ENCODE peak calls at places on chromosome 18, in six cellular contexts. One of them, this sample, is unnamed.
A peak's percentile ranks its signal among the peaks of the same experiment; 100 is the strongest.

GRCh38 chr18:23363865-23364570 is 89.1 kb upstream of the RIOK3 start:
- DNase-seq in HTR-8/SVneo: no peak
- DNase-seq in cardiac fibroblast: no peak
- DNase-seq in RPMI8226: no peak
- DNase-seq in choroid plexus epithelial cell: no peak
- DNase-seq in GM23338: no peak
- DNase-seq in this sample: no peak

GRCh38 chr18:44582432-44582831 is 98.3 kb upstream of the SETBP1 start:
- DNase-seq in HTR-8/SVneo: no peak
- DNase-seq in cardiac fibroblast: no peak
- DNase-seq in RPMI8226: no peak
- DNase-seq in choroid plexus epithelial cell: no peak
- DNase-seq in GM23338: no peak
- DNase-seq in this sample: no peak

GRCh38 chr18:1047406-1047805 is 142.7 kb downstream of the ADCYAP1 start:
- DNase-seq in HTR-8/SVneo: peak; percentile 24
- DNase-seq in cardiac fibroblast: peak; percentile 22
- DNase-seq in RPMI8226: no peak
- DNase-seq in choroid plexus epithelial cell: no peak
- DNase-seq in GM23338: no peak
- DNase-seq in this sample: no peak

GRCh38 chr18:72107647-72108046 is 436.5 kb downstream of the CBLN2 start:
- DNase-seq in HTR-8/SVneo: no peak
- DNase-seq in cardiac fibroblast: no peak
- DNase-seq in RPMI8226: no peak
- DNase-seq in choroid plexus epithelial cell: peak; percentile 65
- DNase-seq in GM23338: peak; percentile 46
- DNase-seq in this sample: peak; percentile 21

GRCh38 chr18:55280515-55280914 is 307.5 kb downstream of the TCF4 start:
- DNase-seq in HTR-8/SVneo: no peak
- DNase-seq in cardiac fibroblast: no peak
- DNase-seq in RPMI8226: peak; percentile 77
- DNase-seq in choroid plexus epithelial cell: peak; percentile 42
- DNase-seq in GM23338: no peak
- DNase-seq in this sample: no peak

GRCh38 chr18:57002627-57003026 is 144.3 kb upstream of the BOD1L2 start:
- DNase-seq in HTR-8/SVneo: no peak
- DNase-seq in cardiac fibroblast: no peak
- DNase-seq in RPMI8226: no peak
- DNase-seq in choroid plexus epithelial cell: peak; percentile 23
- DNase-seq in GM23338: no peak
- DNase-seq in this sample: no peak

GRCh38 chr18:74146756-74147155 is 878 bp downstream of the FBXO15 start:
- DNase-seq in HTR-8/SVneo: no peak
- DNase-seq in cardiac fibroblast: no peak
- DNase-seq in RPMI8226: no peak
- DNase-seq in choroid plexus epithelial cell: peak; percentile 20
- DNase-seq in GM23338: no peak
- DNase-seq in this sample: no peak

GRCh38 chr18:5251117-5251516 is 44.4 kb downstream of the ZBTB14 start:
- DNase-seq in HTR-8/SVneo: no peak
- DNase-seq in cardiac fibroblast: no peak
- DNase-seq in RPMI8226: no peak
- DNase-seq in choroid plexus epithelial cell: no peak
- DNase-seq in GM23338: no peak
- DNase-seq in this sample: no peak

GRCh38 chr18:3798032-3798431 is 348.1 kb downstream of the TGIF1 start:
- DNase-seq in HTR-8/SVneo: no peak
- DNase-seq in cardiac fibroblast: no peak
- DNase-seq in RPMI8226: no peak
- DNase-seq in choroid plexus epithelial cell: no peak
- DNase-seq in GM23338: no peak
- DNase-seq in this sample: no peak

GRCh38 chr18:76274470-76275289 is 220.4 kb downstream of the ZNF516 start:
- DNase-seq in HTR-8/SVneo: no peak
- DNase-seq in cardiac fibroblast: no peak
- DNase-seq in RPMI8226: peak; percentile 51
- DNase-seq in choroid plexus epithelial cell: no peak
- DNase-seq in GM23338: peak; percentile 73
- DNase-seq in this sample: peak; percentile 44

GRCh38 chr18:31371970-31372369 is 4.6 kb upstream of the DSG4 start:
- DNase-seq in HTR-8/SVneo: no peak
- DNase-seq in cardiac fibroblast: no peak
- DNase-seq in RPMI8226: no peak
- DNase-seq in choroid plexus epithelial cell: no peak
- DNase-seq in GM23338: no peak
- DNase-seq in this sample: no peak

GRCh38 chr18:63979409-63979908 is 9.6 kb downstream of the SERPINB8 start:
- DNase-seq in HTR-8/SVneo: peak; percentile 25
- DNase-seq in cardiac fibroblast: peak; percentile 77
- DNase-seq in RPMI8226: peak; percentile 70
- DNase-seq in choroid plexus epithelial cell: peak; percentile 84
- DNase-seq in GM23338: peak; percentile 87
- DNase-seq in this sample: peak; percentile 72

GRCh38 chr18:77102246-77103040 is 30.1 kb downstream of the MBP start:
- DNase-seq in HTR-8/SVneo: no peak
- DNase-seq in cardiac fibroblast: peak; percentile 80
- DNase-seq in RPMI8226: no peak
- DNase-seq in choroid plexus epithelial cell: peak; percentile 94
- DNase-seq in GM23338: no peak
- DNase-seq in this sample: no peak

GRCh38 chr18:45702871-45703270 is 21.1 kb upstream of the SLC14A1 start:
- DNase-seq in HTR-8/SVneo: no peak
- DNase-seq in cardiac fibroblast: no peak
- DNase-seq in RPMI8226: no peak
- DNase-seq in choroid plexus epithelial cell: no peak
- DNase-seq in GM23338: no peak
- DNase-seq in this sample: no peak